ENCODE peak calls at places on chromosomes 16 and 17, in five cellular contexts. C is Karpas-422; F is NT2/D1; P is CD8-positive, alpha-beta T cell; V is lower leg skin. O is an unnamed sample.
A peak's percentile ranks its signal among the peaks of the same experiment; 100 is the strongest.

GRCh38 chr16:27108051-27108770 is 41.5 kb downstream of the C16orf82 start:
- DNase-seq in C (no peak), F (no peak), P (no peak), V (peak; percentile 78), O (no peak)

GRCh38 chr17:79830303-79830702 is 8.9 kb downstream of the CBX4 start:
- DNase-seq in C (peak; percentile 56), F (no peak), P (no peak), V (no peak), O (no peak)

GRCh38 chr17:54307326-54307725 is 484.6 kb downstream of the KIF2B start:
- DNase-seq in C (no peak), F (no peak), P (no peak), V (no peak), O (no peak)

GRCh38 chr17:39820541-39820940 is 43.6 kb downstream of the IKZF3 start:
- DNase-seq in C (no peak), F (no peak), P (no peak), V (no peak), O (no peak)

GRCh38 chr16:84370723-84371552 is 2.6 kb downstream of the ATP2C2 start:
- DNase-seq in C (no peak), F (no peak), P (no peak), V (no peak), O (no peak)

GRCh38 chr17:2782030-2782429 is 14.2 kb upstream of the RAP1GAP2 start:
- DNase-seq in C (no peak), F (no peak), P (no peak), V (no peak), O (no peak)

GRCh38 chr17:75277664-75278071 is 6.6 kb upstream of the MIF4GD start:
- DNase-seq in C (no peak), F (no peak), P (no peak), V (no peak), O (no peak)

GRCh38 chr17:37608369-37609169 is 649 bp downstream of the SYNRG start:
- DNase-seq in C (peak; percentile 70), F (peak; percentile 9), P (no peak), V (no peak), O (peak; percentile 13)

GRCh38 chr17:59858167-59858790 is 34.5 kb downstream of the TUBD1 start:
- DNase-seq in C (no peak), F (no peak), P (no peak), V (peak; percentile 54), O (no peak)

GRCh38 chr17:39700148-39700987 is 504 bp downstream of the ERBB2 start:
- DNase-seq in C (no peak), F (no peak), P (no peak), V (no peak), O (no peak)

GRCh38 chr17:83064732-83065659 is 14.4 kb upstream of the METRNL start:
- DNase-seq in C (no peak), F (no peak), P (no peak), V (peak; percentile 90), O (no peak)

GRCh38 chr17:78645421-78646295 is 68.5 kb upstream of the DNAH17 start:
- DNase-seq in C (peak; percentile 66), F (no peak), P (peak; percentile 51), V (peak; percentile 91), O (peak; percentile 53)

GRCh38 chr16:29848420-29849297 is 14.4 kb downstream of the CDIPT start:
- DNase-seq in C (peak; percentile 87), F (no peak), P (peak; percentile 84), V (peak; percentile 95), O (peak; percentile 76)

GRCh38 chr17:27533068-27533397 is 76.8 kb downstream of the KSR1 start:
- DNase-seq in C (no peak), F (no peak), P (no peak), V (no peak), O (no peak)

GRCh38 chr17:71864754-71865153 is 256.1 kb upstream of the SOX9 start:
- DNase-seq in C (no peak), F (no peak), P (no peak), V (no peak), O (no peak)

GRCh38 chr16:24253192-24253591 is 2.9 kb upstream of the CACNG3 start:
- DNase-seq in C (peak; percentile 79), F (peak; percentile 70), P (peak; percentile 33), V (no peak), O (peak; percentile 34)

GRCh38 chr16:88913870-88914269 is 47.4 kb upstream of the PABPN1L start:
- DNase-seq in C (no peak), F (no peak), P (no peak), V (no peak), O (no peak)

GRCh38 chr16:86073103-86073625 is 174.2 kb downstream of the IRF8 start:
- DNase-seq in C (no peak), F (no peak), P (no peak), V (no peak), O (no peak)

GRCh38 chr17:31469959-31470358 is 78.5 kb downstream of the RAB11FIP4 start:
- DNase-seq in C (no peak), F (no peak), P (no peak), V (no peak), O (no peak)

GRCh38 chr17:66799839-66800537 is 34.9 kb upstream of the CACNG5 start:
- DNase-seq in C (no peak), F (no peak), P (no peak), V (no peak), O (no peak)

GRCh38 chr17:41490022-41490421 is 312 bp upstream of the KRT36 start:
- DNase-seq in C (no peak), F (no peak), P (no peak), V (no peak), O (no peak)

GRCh38 chr17:40559016-40559853 is 6.0 kb downstream of the CCR7 start:
- DNase-seq in C (no peak), F (no peak), P (no peak), V (peak; percentile 90), O (no peak)

GRCh38 chr17:62062936-62063335 is 2.1 kb downstream of the MED13 start:
- DNase-seq in C (no peak), F (no peak), P (no peak), V (no peak), O (no peak)

GRCh38 chr17:57707892-57708291 is 37.2 kb downstream of the CCDC182 start:
- DNase-seq in C (no peak), F (peak; percentile 15), P (no peak), V (no peak), O (no peak)

GRCh38 chr17:18235743-18236256 is 10.4 kb downstream of the LLGL1 start:
- DNase-seq in C (no peak), F (no peak), P (no peak), V (no peak), O (no peak)

GRCh38 chr17:76586741-76587487 is 1.3 kb upstream of the ST6GALNAC2 start:
- DNase-seq in C (no peak), F (no peak), P (no peak), V (peak; percentile 90), O (no peak)